ENCODE peak calls at places on chromosomes 16 and 17, in six cellular contexts. J, C, V, X, B and U are unnamed samples.

GRCh38 chr17:28142355-28142754 is 99.9 kb downstream of the NLK start:
- DNase-seq in X (no peak), V (no peak), C (no peak), J (no peak), B (no peak), U (no peak)

GRCh38 chr17:76382305-76382802 is 2.1 kb upstream of the SPHK1 start:
- DNase-seq in C (peak), V (no peak), B (peak), J (no peak), X (no peak), U (no peak)

GRCh38 chr16:22216191-22216831 is 10.2 kb downstream of the EEF2K start:
- DNase-seq in B (no peak), V (no peak), X (no peak), J (no peak), C (no peak), U (no peak)

GRCh38 chr16:7688811-7689210 is 356.2 kb downstream of the RBFOX1 start:
- DNase-seq in C (no peak), B (no peak), V (no peak), J (no peak), X (no peak), U (no peak)

GRCh38 chr16:740459-740763 is 386 bp downstream of the CIAO3 start:
- DNase-seq in J (no peak), B (no peak), V (peak), C (no peak), X (no peak), U (no peak)

GRCh38 chr17:79529661-79530081 is 81.2 kb downstream of the RBFOX3 start:
- DNase-seq in C (no peak), B (no peak), V (no peak), J (no peak), X (no peak), U (no peak)

GRCh38 chr17:40340880-40341807 is 23.4 kb downstream of the GJD3 start:
- DNase-seq in V (peak), J (peak), B (peak), X (no peak), C (peak), U (peak)

GRCh38 chr16:56938664-56939513 is 6.9 kb downstream of the HERPUD1 start:
- DNase-seq in J (no peak), C (no peak), X (no peak), B (no peak), V (no peak), U (no peak)

GRCh38 chr16:89357460-89357859 is 132.9 kb downstream of the ANKRD11 start:
- DNase-seq in V (peak), B (no peak), J (no peak), X (no peak), C (peak), U (no peak)

GRCh38 chr16:11487289-11487688 is 99.4 kb downstream of the LITAF start:
- DNase-seq in J (no peak), X (no peak), V (no peak), B (no peak), C (no peak), U (no peak)

GRCh38 chr16:3364774-3365427 is 9.2 kb downstream of the OR2C1 start:
- DNase-seq in J (peak), X (peak), B (peak), C (no peak), V (peak), U (peak)

GRCh38 chr16:31094088-31094423 is 541 bp downstream of the VKORC1 start:
- DNase-seq in J (peak), V (no peak), X (no peak), B (peak), C (no peak), U (no peak)

GRCh38 chr17:39688945-39689344 is 1.1 kb upstream of the PGAP3 start:
- DNase-seq in X (no peak), C (no peak), B (no peak), V (no peak), J (no peak), U (no peak)

GRCh38 chr17:17236295-17237025 is 508 bp downstream of the FLCN start:
- DNase-seq in C (no peak), B (peak), J (peak), V (no peak), X (no peak), U (peak)

GRCh38 chr16:25006504-25007055 is 8.6 kb downstream of the ARHGAP17 start:
- DNase-seq in X (no peak), C (no peak), B (no peak), V (peak), J (peak), U (no peak)

GRCh38 chr17:14808425-14808824 is 456.7 kb downstream of the PMP22 start:
- DNase-seq in B (no peak), C (no peak), J (no peak), X (no peak), V (no peak), U (no peak)

GRCh38 chr17:77449908-77450741 is 309.4 kb downstream of the SEC14L1 start:
- DNase-seq in V (peak), X (no peak), J (peak), C (peak), B (peak), U (no peak)

GRCh38 chr17:67990909-67991308 is 5.4 kb downstream of the C17orf58 start:
- DNase-seq in V (no peak), C (no peak), B (no peak), X (no peak), J (no peak), U (no peak)

GRCh38 chr17:73030995-73031394 is 61.5 kb downstream of the SLC39A11 start:
- DNase-seq in X (no peak), V (peak), B (no peak), C (no peak), J (no peak), U (no peak)

GRCh38 chr17:72477529-72477928 is 356.7 kb downstream of the SOX9 start:
- DNase-seq in B (no peak), V (peak), C (no peak), X (no peak), J (no peak), U (no peak)

GRCh38 chr16:47304563-47304962 is 156.3 kb downstream of the ITFG1 start:
- DNase-seq in J (no peak), C (no peak), B (no peak), V (no peak), X (no peak), U (no peak)
- TF ChIP-seq CTCF in J (no peak), C (no peak), B (no peak), V (no peak), X (no peak), U (no peak)

GRCh38 chr17:3907483-3908216 is 8.6 kb downstream of the P2RX1 start:
- DNase-seq in B (no peak), J (no peak), X (no peak), C (no peak), V (peak), U (no peak)
- TF ChIP-seq CTCF in B (no peak), J (no peak), X (peak), C (no peak), V (no peak), U (no peak)

DNA sequence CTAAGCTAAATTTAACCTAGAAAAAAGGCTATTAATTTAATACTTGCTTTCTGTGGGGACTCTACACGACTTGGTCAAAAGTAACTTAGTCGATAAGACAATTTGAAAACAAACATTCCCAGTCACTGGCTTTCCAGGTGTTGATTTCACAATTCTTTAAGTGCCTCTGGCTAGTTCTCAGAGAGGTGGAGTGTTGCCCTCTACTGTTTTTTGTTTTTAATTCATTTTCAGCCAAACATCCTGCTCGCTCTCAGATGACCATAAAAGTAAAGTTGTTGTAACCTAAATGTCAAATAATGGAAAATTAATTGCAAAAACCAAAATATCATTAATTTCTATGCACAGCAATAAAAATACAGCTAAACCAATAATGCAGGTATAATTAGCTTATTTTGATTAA is 107.1 kb downstream of the MYO1D start:
- DNase-seq in V (no peak), C (no peak), X (no peak), J (no peak), B (peak), U (no peak)
- TF ChIP-seq CTCF in V (no peak), C (peak), X (no peak), J (no peak), B (peak), U (no peak)

GRCh38 chr17:18315498-18316360 is 636 bp downstream of the SMCR8 start:
- DNase-seq in V (no peak), B (peak), J (no peak), X (no peak), C (no peak), U (no peak)

GRCh38 chr17:18318122-18318521 is 3.0 kb downstream of the SMCR8 start:
- DNase-seq in C (no peak), B (no peak), X (no peak), V (no peak), J (no peak), U (no peak)

GRCh38 chr17:18318771-18319450 is 3.8 kb downstream of the SMCR8 start:
- DNase-seq in X (no peak), V (no peak), J (no peak), B (no peak), C (no peak), U (no peak)

GRCh38 chr17:18314059-18314730 is 599 bp downstream of the TOP3A start:
- DNase-seq in V (no peak), J (no peak), C (no peak), X (no peak), B (no peak), U (no peak)

DNA sequence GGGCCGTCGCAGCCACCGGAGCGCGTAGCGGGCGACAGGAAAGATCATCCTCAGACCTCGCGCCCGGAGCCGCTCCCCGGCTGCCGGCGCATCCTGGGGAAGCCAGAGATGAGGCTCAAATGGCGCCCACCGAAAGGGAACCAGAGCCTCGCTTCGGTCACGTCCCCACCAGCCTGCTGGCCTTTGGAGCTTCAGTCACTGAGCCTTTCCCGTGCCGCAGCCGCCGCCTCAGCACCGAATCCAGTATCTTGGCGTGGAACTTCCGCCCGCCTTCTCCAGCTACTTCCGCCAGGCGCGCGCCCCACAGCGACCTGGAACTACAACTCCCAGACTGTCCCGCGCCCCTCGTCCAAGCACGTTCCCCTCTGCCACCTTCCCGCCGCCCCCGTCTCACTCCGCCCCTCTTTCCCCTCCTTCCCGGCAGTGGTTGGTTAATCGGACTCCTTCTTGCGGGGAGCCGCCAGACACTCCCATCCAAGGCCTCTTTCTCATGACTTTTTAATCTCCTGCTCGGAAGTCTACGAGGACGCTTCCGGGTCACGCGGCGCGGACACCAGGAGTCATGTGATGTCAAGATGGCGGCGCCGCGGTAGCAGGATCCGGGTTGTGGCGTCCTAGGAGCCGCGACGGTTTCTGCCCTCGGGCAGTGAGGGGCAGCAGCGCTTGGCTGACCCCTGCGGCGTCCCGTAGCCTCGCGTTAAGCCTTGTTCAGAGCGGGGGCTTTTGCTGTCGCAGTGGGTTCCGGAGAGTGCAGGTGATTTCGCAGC is at the start of the genes SMCR8 and TOP3A:
- DNase-seq in B (peak), J (peak), C (peak), X (peak), V (peak), U (peak)
- TF ChIP-seq CTCF in B (no peak), J (no peak), C (no peak), X (no peak), V (no peak), U (no peak)

GRCh38 chr16:85607331-85607765 is 5.8 kb upstream of the GSE1 start:
- DNase-seq in J (no peak), B (no peak), V (peak), X (no peak), C (peak), U (no peak)
- TF ChIP-seq CTCF in J (no peak), B (no peak), V (peak), X (no peak), C (peak), U (no peak)

DNA sequence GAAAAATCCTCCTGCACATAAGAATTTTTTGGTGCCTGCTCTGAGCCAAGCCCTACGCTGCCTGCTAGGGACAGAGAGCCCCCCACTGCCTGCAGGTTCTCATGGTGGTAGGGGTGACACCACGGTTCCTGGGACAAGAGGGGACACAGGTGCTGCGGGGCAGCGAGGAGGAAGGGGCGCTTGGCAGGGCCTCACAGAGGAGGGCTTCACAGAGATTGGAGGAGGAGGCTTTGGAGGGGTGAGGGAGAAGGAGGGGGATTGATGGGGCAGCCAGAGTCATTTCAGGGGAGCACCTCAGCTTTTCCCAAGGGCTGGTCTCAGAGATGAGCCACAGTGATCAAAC is 29.8 kb upstream of the GSG1L start:
- DNase-seq in X (no peak), V (no peak), J (no peak), C (no peak), B (no peak), U (no peak)
- TF ChIP-seq CTCF in X (no peak), V (no peak), J (no peak), C (no peak), B (no peak), U (no peak)